ENCODE peak calls at places on chromosomes 12 and 14, in eight cellular contexts. C is fibroblast of villous mesenchyme; M is PC-3; J is B cell; T is A549; D is HFF-Myc; W is CD4-positive, alpha-beta T cell; Z is uterus. R is an unnamed sample.

GRCh38 chr14:101442451-101442850 is 118.8 kb upstream of the DIO3 start:
- DNase-seq in Z (no peak), W (peak), T (no peak), M (no peak), J (no peak), C (no peak), D (no peak), R (no peak)

GRCh38 chr14:34229140-34229539 is 232.9 kb downstream of the SPTSSA start:
- DNase-seq in Z (no peak), D (no peak), W (no peak), M (no peak), T (no peak), J (no peak), C (no peak), R (no peak)

GRCh38 chr14:90523544-90523943 is 126.7 kb downstream of the CALM1 start:
- DNase-seq in J (no peak), W (no peak), D (no peak), C (peak), T (no peak), Z (no peak), M (peak), R (no peak)

GRCh38 chr14:36294543-36294942 is 25.9 kb downstream of the MBIP start:
- DNase-seq in D (no peak), C (no peak), M (no peak), T (no peak), W (no peak), Z (no peak), J (no peak), R (no peak)

GRCh38 chr12:5817246-5817645 is 127.8 kb downstream of the ANO2 start:
- DNase-seq in D (no peak), T (no peak), J (no peak), W (no peak), M (no peak), C (no peak), Z (no peak), R (no peak)

GRCh38 chr14:87149583-87150354 is 843.2 kb downstream of the GALC start:
- DNase-seq in J (no peak), Z (no peak), W (no peak), C (peak), M (no peak), D (no peak), T (no peak), R (no peak)

GRCh38 chr12:43271659-43272058 is 280.3 kb downstream of the ADAMTS20 start:
- DNase-seq in C (no peak), M (no peak), T (no peak), J (no peak), D (no peak), Z (no peak), W (no peak), R (no peak)

GRCh38 chr14:104882991-104883660 is 18.1 kb downstream of the CEP170B start:
- DNase-seq in W (no peak), D (no peak), M (no peak), C (no peak), T (no peak), J (no peak), Z (no peak), R (no peak)

GRCh38 chr14:53032161-53032803 is 81.4 kb upstream of the FERMT2 start:
- DNase-seq in J (no peak), M (peak), T (peak), Z (no peak), D (peak), W (no peak), C (peak), R (no peak)

GRCh38 chr14:90611936-90612335 is 204.3 kb downstream of the TTC7B start:
- DNase-seq in J (no peak), T (no peak), C (no peak), M (no peak), W (no peak), D (no peak), Z (no peak), R (no peak)

GRCh38 chr12:68317047-68317667 is 15.0 kb downstream of the MDM1 start:
- DNase-seq in J (peak), W (peak), D (no peak), C (peak), T (peak), Z (peak), M (peak), R (no peak)

GRCh38 chr14:80519002-80519401 is 307.7 kb upstream of the DIO2 start:
- DNase-seq in Z (no peak), T (no peak), M (no peak), C (no peak), W (no peak), D (no peak), J (no peak), R (no peak)

GRCh38 chr14:67971627-67972625 is 152.3 kb downstream of the RAD51B start:
- DNase-seq in Z (no peak), M (peak), D (peak), C (peak), T (peak), J (no peak), W (no peak), R (no peak)

GRCh38 chr12:86543716-86544115 is 287.5 kb upstream of the MGAT4C start:
- DNase-seq in W (no peak), C (no peak), M (no peak), T (no peak), Z (no peak), D (no peak), J (no peak), R (no peak)

GRCh38 chr14:56797569-56798446 is 12.5 kb downstream of the OTX2 start:
- DNase-seq in C (no peak), T (no peak), D (no peak), Z (no peak), W (no peak), M (no peak), J (no peak), R (no peak)

GRCh38 chr12:68538722-68539614 is 71.7 kb upstream of the RAP1B start:
- DNase-seq in Z (peak), D (no peak), W (peak), T (no peak), C (no peak), J (no peak), M (no peak), R (no peak)

GRCh38 chr14:51068268-51068667 is 26.6 kb downstream of the TRIM9 start:
- DNase-seq in Z (no peak), T (no peak), C (no peak), D (no peak), W (no peak), J (no peak), M (no peak), R (no peak)

GRCh38 chr14:23094666-23095195 is at the start of gene ACIN1:
- DNase-seq in Z (no peak), M (peak), C (peak), J (peak), T (peak), W (peak), D (peak), R (peak)

GRCh38 chr14:100910888-100911664 is 7.6 kb upstream of the RTL1 start:
- DNase-seq in Z (no peak), D (no peak), W (no peak), T (no peak), M (no peak), J (no peak), C (no peak), R (no peak)

GRCh38 chr12:5796171-5797091 is 148.6 kb downstream of the ANO2 start:
- DNase-seq in W (no peak), C (no peak), T (peak), M (peak), J (no peak), Z (no peak), D (no peak), R (peak)

GRCh38 chr12:75120202-75120774 is 89.4 kb downstream of the KCNC2 start:
- DNase-seq in C (peak), W (no peak), Z (no peak), M (no peak), D (no peak), T (no peak), J (no peak), R (no peak)

GRCh38 chr12:65387396-65387795 is 108.9 kb downstream of the MSRB3 start:
- DNase-seq in M (no peak), W (no peak), D (no peak), T (no peak), J (no peak), Z (no peak), C (no peak), R (no peak)

GRCh38 chr12:3646561-3647241 is 106.2 kb downstream of the CRACR2A start:
- DNase-seq in C (no peak), T (no peak), W (no peak), D (no peak), Z (no peak), M (no peak), J (no peak), R (no peak)

GRCh38 chr12:69540606-69541386 is 44.5 kb upstream of the CCT2 start:
- DNase-seq in Z (no peak), M (peak), J (no peak), D (peak), T (no peak), C (peak), W (no peak), R (no peak)

GRCh38 chr12:119649202-119649808 is 18.6 kb upstream of the PRKAB1 start:
- DNase-seq in M (peak), C (peak), W (no peak), D (no peak), T (no peak), J (peak), Z (no peak), R (no peak)

GRCh38 chr14:20661197-20661596 is 19.7 kb upstream of the OR6S1 start:
- DNase-seq in M (no peak), J (no peak), D (no peak), W (no peak), T (no peak), Z (no peak), C (no peak), R (no peak)

GRCh38 chr14:91341331-91342242 is 76.0 kb downstream of the CCDC88C start:
- DNase-seq in J (no peak), T (no peak), W (no peak), C (no peak), Z (no peak), D (no peak), M (no peak), R (no peak)

GRCh38 chr12:82517027-82517426 is 158.7 kb downstream of the METTL25 start:
- DNase-seq in J (no peak), D (no peak), W (no peak), Z (no peak), C (no peak), M (peak), T (peak), R (peak)
- TF ChIP-seq CTCF in J (no peak), D (peak), W (peak), Z (no peak), C (peak), M (peak), T (peak), R (peak)

GRCh38 chr12:47817272-47818006 is 2.3 kb downstream of the HDAC7 start:
- DNase-seq in Z (no peak), J (no peak), M (no peak), C (no peak), W (no peak), D (no peak), T (no peak), R (no peak)
- TF ChIP-seq CTCF in Z (no peak), J (no peak), M (peak), C (peak), W (peak), D (peak), T (peak), R (no peak)

GRCh38 chr14:77026930-77027537 is 1.5 kb downstream of the IRF2BPL start:
- DNase-seq in J (peak), M (peak), D (no peak), C (no peak), T (peak), Z (peak), W (peak), R (peak)

GRCh38 chr14:77026166-77026929 is 2.2 kb downstream of the IRF2BPL start:
- DNase-seq in T (peak), D (no peak), W (no peak), M (peak), J (no peak), C (peak), Z (peak), R (no peak)

GRCh38 chr14:77028384-77029246 is at the start of gene IRF2BPL:
- DNase-seq in M (peak), C (peak), J (peak), D (peak), W (peak), Z (peak), T (peak), R (peak)

GRCh38 chr14:77025744-77026165 is 2.8 kb downstream of the IRF2BPL start:
- DNase-seq in C (no peak), W (no peak), D (no peak), Z (no peak), M (no peak), J (no peak), T (peak), R (no peak)

GRCh38 chr14:77027538-77028383 is 747 bp downstream of the IRF2BPL start:
- DNase-seq in D (no peak), T (peak), M (peak), J (peak), Z (peak), W (peak), C (peak), R (peak)
- TF ChIP-seq CTCF in D (no peak), T (no peak), M (no peak), J (peak), Z (peak), W (no peak), C (no peak), R (no peak)

GRCh38 chr12:17028348-17028747 is 422.4 kb upstream of the LMO3 start:
- DNase-seq in Z (no peak), M (peak), W (no peak), T (peak), J (no peak), D (no peak), C (no peak), R (peak)
- TF ChIP-seq CTCF in Z (no peak), M (peak), W (no peak), T (peak), J (no peak), D (no peak), C (no peak), R (peak)

GRCh38 chr14:99884834-99885648 is 91.8 kb downstream of the EML1 start:
- DNase-seq in Z (no peak), C (peak), T (peak), D (peak), W (no peak), J (peak), M (peak), R (no peak)
- TF ChIP-seq CTCF in Z (peak), C (peak), T (peak), D (peak), W (peak), J (peak), M (peak), R (peak)

GRCh38 chr14:31420319-31421081 is at the start of gene HEATR5A:
- DNase-seq in C (peak), M (peak), D (peak), J (peak), T (peak), W (peak), Z (peak), R (peak)
- TF ChIP-seq CTCF in C (peak), M (peak), D (no peak), J (peak), T (no peak), W (peak), Z (peak), R (no peak)

GRCh38 chr12:62802981-62803380 is 132.0 kb downstream of the PPM1H start:
- DNase-seq in C (no peak), D (no peak), M (peak), J (no peak), T (no peak), W (no peak), Z (no peak), R (no peak)
- TF ChIP-seq CTCF in C (peak), D (no peak), M (peak), J (no peak), T (peak), W (no peak), Z (no peak), R (no peak)

DNA sequence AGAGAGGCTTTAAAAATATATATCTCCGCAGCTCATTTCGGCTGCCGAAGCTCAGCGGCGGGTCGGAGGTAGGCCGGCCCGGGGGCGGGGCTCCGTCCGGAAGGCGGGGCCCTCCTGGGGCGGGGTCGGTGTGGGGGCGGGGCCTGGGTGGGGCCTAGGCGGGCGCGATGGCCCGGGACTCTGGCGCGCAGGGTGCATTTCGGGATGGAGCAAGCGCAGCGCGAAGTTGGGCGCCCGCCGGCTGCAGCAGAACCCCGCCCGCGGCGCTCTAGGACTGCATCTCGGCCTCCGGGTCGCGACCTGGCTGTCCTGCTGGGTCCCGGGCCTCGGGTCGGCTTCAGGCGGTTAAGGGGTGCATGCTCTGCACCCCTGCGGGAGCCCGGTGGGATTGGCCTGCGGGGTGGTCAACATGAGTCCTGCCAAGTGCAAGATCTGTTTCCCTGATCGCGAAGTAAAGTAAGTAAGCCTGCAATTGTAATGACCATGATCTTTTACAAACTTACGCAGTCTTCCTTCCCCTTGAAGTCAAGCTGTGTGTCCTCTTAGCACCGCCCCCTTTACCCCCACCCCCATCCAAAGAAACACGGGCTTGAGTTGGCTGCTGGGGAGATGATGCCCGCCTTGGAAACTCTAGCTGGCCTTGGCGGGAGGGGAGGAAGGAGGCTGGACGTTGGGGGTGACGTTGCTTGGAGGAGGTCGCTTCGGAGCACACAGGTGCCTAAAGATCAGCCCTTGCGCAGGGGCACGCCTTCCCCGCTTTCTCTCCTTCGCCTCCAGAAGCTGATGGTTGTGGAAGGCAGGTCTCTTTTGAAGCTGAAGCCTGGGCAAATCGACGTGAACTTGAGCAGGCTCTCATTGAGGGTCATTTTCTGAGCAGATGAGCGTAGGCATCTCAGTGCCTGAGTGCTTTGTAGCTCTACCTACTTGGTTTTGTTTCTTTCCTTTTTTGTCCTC is 38.4 kb downstream of the ACACB start:
- DNase-seq in M (peak), W (peak), C (peak), Z (peak), D (no peak), J (peak), T (peak), R (peak)
- TF ChIP-seq CTCF in M (no peak), W (no peak), C (no peak), Z (peak), D (no peak), J (no peak), T (no peak), R (no peak)

DNA sequence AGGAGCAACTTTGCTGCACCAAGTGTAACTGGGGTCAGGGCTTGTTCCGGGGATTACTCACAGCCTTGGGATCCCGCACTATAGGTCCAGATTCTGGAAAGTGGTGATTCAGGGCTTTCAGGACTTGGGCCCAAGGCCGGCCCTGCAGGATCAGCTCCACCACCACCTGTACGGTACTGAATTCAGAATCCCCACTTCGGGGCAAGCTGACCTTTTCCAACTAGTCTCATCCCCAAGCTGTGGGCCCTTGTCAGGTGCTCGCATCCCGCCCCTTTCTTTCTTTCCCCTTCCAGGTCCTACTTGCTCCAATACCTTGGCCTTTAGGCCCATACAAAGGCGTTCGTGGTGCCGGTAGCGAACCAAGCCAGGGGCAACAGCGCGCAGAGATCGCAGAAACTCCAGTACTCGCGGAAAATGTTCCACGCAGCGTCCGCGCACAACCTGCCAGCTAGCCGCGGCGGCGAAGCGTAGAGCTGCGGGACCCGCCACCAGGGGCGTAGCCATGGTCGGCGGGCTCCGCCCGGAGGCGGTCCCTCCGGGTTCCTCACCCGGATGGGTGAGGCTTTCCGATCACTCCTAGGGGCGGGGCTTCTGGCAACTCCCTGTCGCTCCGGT is 487 bp downstream of the TINF2 start:
- DNase-seq in W (peak), T (no peak), M (peak), C (peak), J (peak), Z (peak), D (peak), R (peak)
- TF ChIP-seq CTCF in W (no peak), T (no peak), M (peak), C (peak), J (peak), Z (peak), D (peak), R (peak)

GRCh38 chr14:75234173-75234855 is 44.3 kb upstream of the FOS start:
- DNase-seq in C (peak), Z (peak), W (no peak), M (peak), D (no peak), J (no peak), T (peak), R (peak)

GRCh38 chr14:75240781-75241180 is 37.8 kb upstream of the FOS start:
- DNase-seq in M (no peak), W (no peak), C (no peak), J (no peak), Z (no peak), D (no peak), T (no peak), R (no peak)

GRCh38 chr14:75236897-75237296 is 41.7 kb upstream of the FOS start:
- DNase-seq in Z (no peak), J (no peak), M (no peak), T (no peak), D (no peak), W (no peak), C (peak), R (no peak)

GRCh38 chr14:75242546-75243273 is 35.9 kb upstream of the FOS start:
- DNase-seq in Z (peak), M (peak), T (no peak), W (no peak), D (peak), C (peak), J (no peak), R (no peak)

DNA sequence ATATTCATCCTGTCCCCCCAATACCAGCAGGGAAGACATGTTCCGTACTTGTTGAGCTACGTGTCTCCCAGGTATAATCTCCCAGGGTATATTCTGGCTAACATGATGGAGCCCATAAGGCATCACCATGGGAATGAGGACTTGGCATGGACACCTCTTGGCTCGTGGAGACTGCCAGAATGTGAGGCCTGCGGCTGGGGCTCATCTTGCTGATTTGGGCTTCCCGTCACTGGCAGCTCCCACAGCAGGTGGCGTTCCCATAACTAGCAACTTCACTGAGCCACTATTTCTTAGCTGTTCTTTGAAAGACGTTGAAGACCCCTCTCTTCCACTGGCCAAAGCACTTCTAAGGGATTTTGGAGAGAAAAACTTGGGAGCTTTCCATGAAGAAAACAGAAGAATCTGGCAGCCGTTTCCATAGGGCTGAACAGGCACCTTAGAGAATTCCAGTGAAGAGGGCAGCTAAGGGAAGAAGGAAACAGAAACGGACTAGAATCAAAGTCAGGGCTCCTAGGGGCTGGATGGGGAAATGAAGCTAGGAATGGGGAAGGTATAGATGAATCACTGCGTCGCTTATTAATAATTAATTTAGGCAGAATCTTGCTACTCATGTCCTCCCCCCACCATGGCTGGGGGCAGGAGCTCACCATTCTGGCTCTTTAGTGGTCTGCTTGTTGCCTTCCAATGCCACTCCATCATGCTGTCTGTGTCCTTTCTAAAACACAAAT is 39.7 kb upstream of the FOS start:
- DNase-seq in J (no peak), D (no peak), T (peak), Z (peak), W (no peak), M (no peak), C (no peak), R (no peak)
- TF ChIP-seq CTCF in J (no peak), D (no peak), T (no peak), Z (no peak), W (no peak), M (no peak), C (no peak), R (no peak)